ENCODE peak calls at places on chromosomes 12 and 14, in five cellular contexts. One of them, this sample, is unnamed.

GRCh38 chr14:20687362-20688166 is 1.0 kb upstream of the ANG start:
- DNase-seq in hippocampal formation: no peak
- DNase-seq in stimulated activated CD8-positive, alpha-beta memory T cell treated with anti-CD3 and anti-CD28 coated beads, Interleukin-7, amount 100 ng/mL, for 1 hour: no peak
- DNase-seq in NCI-H510A treated with DMSO at 0.1 percent for 48 hours: no peak
- DNase-seq in iPS-NIHi11: no peak
- DNase-seq in this sample: no peak

GRCh38 chr12:115752913-115753726 is 524.4 kb downstream of the MED13L start:
- DNase-seq in hippocampal formation: peak
- DNase-seq in stimulated activated CD8-positive, alpha-beta memory T cell treated with anti-CD3 and anti-CD28 coated beads, Interleukin-7, amount 100 ng/mL, for 1 hour: no peak
- DNase-seq in NCI-H510A treated with DMSO at 0.1 percent for 48 hours: peak
- DNase-seq in iPS-NIHi11: peak
- DNase-seq in this sample: peak

GRCh38 chr14:61103541-61104339 is 122.7 kb downstream of the SLC38A6 start:
- DNase-seq in hippocampal formation: no peak
- DNase-seq in stimulated activated CD8-positive, alpha-beta memory T cell treated with anti-CD3 and anti-CD28 coated beads, Interleukin-7, amount 100 ng/mL, for 1 hour: no peak
- DNase-seq in NCI-H510A treated with DMSO at 0.1 percent for 48 hours: no peak
- DNase-seq in iPS-NIHi11: peak
- DNase-seq in this sample: peak

GRCh38 chr12:188910-189621 is 24.9 kb downstream of the SLC6A12 start:
- DNase-seq in hippocampal formation: peak
- DNase-seq in stimulated activated CD8-positive, alpha-beta memory T cell treated with anti-CD3 and anti-CD28 coated beads, Interleukin-7, amount 100 ng/mL, for 1 hour: peak
- DNase-seq in NCI-H510A treated with DMSO at 0.1 percent for 48 hours: peak
- DNase-seq in iPS-NIHi11: peak
- DNase-seq in this sample: peak

GRCh38 chr14:37179896-37180502 is 7.6 kb upstream of the SLC25A21 start:
- DNase-seq in hippocampal formation: no peak
- DNase-seq in stimulated activated CD8-positive, alpha-beta memory T cell treated with anti-CD3 and anti-CD28 coated beads, Interleukin-7, amount 100 ng/mL, for 1 hour: no peak
- DNase-seq in NCI-H510A treated with DMSO at 0.1 percent for 48 hours: no peak
- DNase-seq in iPS-NIHi11: no peak
- DNase-seq in this sample: no peak

GRCh38 chr14:80491562-80492139 is 280.3 kb upstream of the DIO2 start:
- DNase-seq in hippocampal formation: no peak
- DNase-seq in stimulated activated CD8-positive, alpha-beta memory T cell treated with anti-CD3 and anti-CD28 coated beads, Interleukin-7, amount 100 ng/mL, for 1 hour: no peak
- DNase-seq in NCI-H510A treated with DMSO at 0.1 percent for 48 hours: no peak
- DNase-seq in iPS-NIHi11: no peak
- DNase-seq in this sample: no peak

GRCh38 chr12:119169150-119169549 is 9.6 kb upstream of the HSPB8 start:
- DNase-seq in hippocampal formation: no peak
- DNase-seq in stimulated activated CD8-positive, alpha-beta memory T cell treated with anti-CD3 and anti-CD28 coated beads, Interleukin-7, amount 100 ng/mL, for 1 hour: no peak
- DNase-seq in NCI-H510A treated with DMSO at 0.1 percent for 48 hours: peak
- DNase-seq in iPS-NIHi11: no peak
- DNase-seq in this sample: no peak

GRCh38 chr14:64409509-64409908 is 21.4 kb downstream of the MTHFD1 start:
- DNase-seq in hippocampal formation: no peak
- DNase-seq in stimulated activated CD8-positive, alpha-beta memory T cell treated with anti-CD3 and anti-CD28 coated beads, Interleukin-7, amount 100 ng/mL, for 1 hour: no peak
- DNase-seq in NCI-H510A treated with DMSO at 0.1 percent for 48 hours: no peak
- DNase-seq in iPS-NIHi11: no peak
- DNase-seq in this sample: no peak

GRCh38 chr14:74620497-74620921 is 8.5 kb upstream of the LTBP2 start:
- DNase-seq in hippocampal formation: no peak
- DNase-seq in stimulated activated CD8-positive, alpha-beta memory T cell treated with anti-CD3 and anti-CD28 coated beads, Interleukin-7, amount 100 ng/mL, for 1 hour: no peak
- DNase-seq in NCI-H510A treated with DMSO at 0.1 percent for 48 hours: no peak
- DNase-seq in iPS-NIHi11: no peak
- DNase-seq in this sample: no peak

GRCh38 chr14:91125801-91126200 is 11.9 kb downstream of the DGLUCY start:
- DNase-seq in hippocampal formation: no peak
- DNase-seq in stimulated activated CD8-positive, alpha-beta memory T cell treated with anti-CD3 and anti-CD28 coated beads, Interleukin-7, amount 100 ng/mL, for 1 hour: no peak
- DNase-seq in NCI-H510A treated with DMSO at 0.1 percent for 48 hours: no peak
- DNase-seq in iPS-NIHi11: no peak
- DNase-seq in this sample: no peak

GRCh38 chr12:3520168-3520567 is 29.2 kb downstream of the PRMT8 start:
- DNase-seq in hippocampal formation: no peak
- DNase-seq in stimulated activated CD8-positive, alpha-beta memory T cell treated with anti-CD3 and anti-CD28 coated beads, Interleukin-7, amount 100 ng/mL, for 1 hour: no peak
- DNase-seq in NCI-H510A treated with DMSO at 0.1 percent for 48 hours: peak
- DNase-seq in iPS-NIHi11: no peak
- DNase-seq in this sample: no peak

GRCh38 chr12:4909734-4910501 is at the start of gene KCNA1:
- DNase-seq in hippocampal formation: no peak
- DNase-seq in stimulated activated CD8-positive, alpha-beta memory T cell treated with anti-CD3 and anti-CD28 coated beads, Interleukin-7, amount 100 ng/mL, for 1 hour: no peak
- DNase-seq in NCI-H510A treated with DMSO at 0.1 percent for 48 hours: no peak
- DNase-seq in iPS-NIHi11: peak
- DNase-seq in this sample: peak

GRCh38 chr12:64332938-64333337 is 57.6 kb downstream of the C12orf56 start:
- DNase-seq in hippocampal formation: no peak
- DNase-seq in stimulated activated CD8-positive, alpha-beta memory T cell treated with anti-CD3 and anti-CD28 coated beads, Interleukin-7, amount 100 ng/mL, for 1 hour: no peak
- DNase-seq in NCI-H510A treated with DMSO at 0.1 percent for 48 hours: no peak
- DNase-seq in iPS-NIHi11: no peak
- DNase-seq in this sample: no peak

GRCh38 chr12:60522684-60523083 is 926.9 kb downstream of the SLC16A7 start:
- DNase-seq in hippocampal formation: peak
- DNase-seq in stimulated activated CD8-positive, alpha-beta memory T cell treated with anti-CD3 and anti-CD28 coated beads, Interleukin-7, amount 100 ng/mL, for 1 hour: no peak
- DNase-seq in NCI-H510A treated with DMSO at 0.1 percent for 48 hours: no peak
- DNase-seq in iPS-NIHi11: no peak
- DNase-seq in this sample: no peak

GRCh38 chr12:131098178-131098981 is 144.7 kb downstream of the ADGRD1 start:
- DNase-seq in hippocampal formation: no peak
- DNase-seq in stimulated activated CD8-positive, alpha-beta memory T cell treated with anti-CD3 and anti-CD28 coated beads, Interleukin-7, amount 100 ng/mL, for 1 hour: no peak
- DNase-seq in NCI-H510A treated with DMSO at 0.1 percent for 48 hours: no peak
- DNase-seq in iPS-NIHi11: no peak
- DNase-seq in this sample: peak

GRCh38 chr12:112419269-112420133 is 754 bp downstream of the PTPN11 start:
- DNase-seq in hippocampal formation: no peak
- DNase-seq in stimulated activated CD8-positive, alpha-beta memory T cell treated with anti-CD3 and anti-CD28 coated beads, Interleukin-7, amount 100 ng/mL, for 1 hour: peak
- DNase-seq in NCI-H510A treated with DMSO at 0.1 percent for 48 hours: no peak
- DNase-seq in iPS-NIHi11: peak
- DNase-seq in this sample: peak

GRCh38 chr12:78864483-78865296 is at the start of gene SYT1:
- DNase-seq in hippocampal formation: peak
- DNase-seq in stimulated activated CD8-positive, alpha-beta memory T cell treated with anti-CD3 and anti-CD28 coated beads, Interleukin-7, amount 100 ng/mL, for 1 hour: no peak
- DNase-seq in NCI-H510A treated with DMSO at 0.1 percent for 48 hours: peak
- DNase-seq in iPS-NIHi11: peak
- DNase-seq in this sample: peak

GRCh38 chr12:6961278-6961694 is 9.2 kb downstream of the PHB2 start:
- DNase-seq in hippocampal formation: no peak
- DNase-seq in stimulated activated CD8-positive, alpha-beta memory T cell treated with anti-CD3 and anti-CD28 coated beads, Interleukin-7, amount 100 ng/mL, for 1 hour: peak
- DNase-seq in NCI-H510A treated with DMSO at 0.1 percent for 48 hours: no peak
- DNase-seq in iPS-NIHi11: peak
- DNase-seq in this sample: peak

GRCh38 chr14:65419593-65420252 is 7.2 kb downstream of the FUT8 start:
- DNase-seq in hippocampal formation: no peak
- DNase-seq in stimulated activated CD8-positive, alpha-beta memory T cell treated with anti-CD3 and anti-CD28 coated beads, Interleukin-7, amount 100 ng/mL, for 1 hour: no peak
- DNase-seq in NCI-H510A treated with DMSO at 0.1 percent for 48 hours: no peak
- DNase-seq in iPS-NIHi11: no peak
- DNase-seq in this sample: no peak

GRCh38 chr14:72714094-72714493 is 179.8 kb downstream of the DPF3 start:
- DNase-seq in hippocampal formation: no peak
- DNase-seq in stimulated activated CD8-positive, alpha-beta memory T cell treated with anti-CD3 and anti-CD28 coated beads, Interleukin-7, amount 100 ng/mL, for 1 hour: peak
- DNase-seq in NCI-H510A treated with DMSO at 0.1 percent for 48 hours: no peak
- DNase-seq in iPS-NIHi11: no peak
- DNase-seq in this sample: no peak